ENCODE peak calls at places on chromosomes 4 and X, in eight cellular contexts. V is substantia nigra, L is esophagus squamous epithelium, T is NCI-H2029 treated with DMSO at 0.1 percent for 48 hours, A is IMR-90, E is fibroblast of the conjunctiva, D is naive B cell, C is RPMI7951. R is an unnamed sample.

GRCh38 chr4:180665994-180666818 is 1577.0 kb upstream of the TENM3 start:
- DNase-seq in C (peak), A (peak), V (no peak), E (peak), T (peak), D (peak), L (no peak), R (peak)

GRCh38 chr4:168028568-168028967 is 63.8 kb upstream of the ANXA10 start:
- DNase-seq in L (no peak), T (no peak), A (peak), V (no peak), D (no peak), C (peak), E (no peak), R (no peak)

GRCh38 chr4:113444386-113444785 is 317.2 kb downstream of the CAMK2D start:
- DNase-seq in A (peak), T (no peak), L (no peak), V (no peak), D (no peak), E (no peak), C (peak), R (no peak)

GRCh38 chrX:11381464-11381863 is 88.3 kb downstream of the AMELX start:
- DNase-seq in E (peak), A (peak), L (peak), D (peak), V (no peak), C (peak), T (no peak), R (peak)

GRCh38 chrX:132219343-132219768 is at the start of gene RAP2C:
- DNase-seq in D (peak), T (peak), C (peak), E (peak), L (peak), A (peak), V (peak), R (peak)

GRCh38 chrX:53089224-53089842 is 4.6 kb upstream of the KANTR start:
- DNase-seq in C (peak), T (peak), L (no peak), D (peak), A (peak), V (no peak), E (peak), R (peak)

GRCh38 chr4:37584087-37584486 is 102.1 kb downstream of the RELL1 start:
- DNase-seq in A (no peak), L (no peak), D (no peak), V (no peak), T (no peak), E (no peak), C (no peak), R (no peak)

GRCh38 chrX:120790118-120790517 is 85.5 kb downstream of the CT47B1 start:
- DNase-seq in L (no peak), D (peak), C (peak), V (no peak), E (peak), T (peak), A (peak), R (peak)

GRCh38 chr4:38781854-38782261 is 932 bp downstream of the TLR10 start:
- DNase-seq in D (peak), A (no peak), E (no peak), L (no peak), C (no peak), T (no peak), V (no peak), R (no peak)

GRCh38 chr4:103719320-103720204 is at the start of gene TACR3:
- DNase-seq in D (no peak), T (no peak), C (no peak), A (no peak), E (no peak), L (no peak), V (no peak), R (no peak)

GRCh38 chrX:108091878-108092291 is 307 bp downstream of the ATG4A start:
- DNase-seq in L (no peak), T (no peak), E (no peak), V (no peak), A (no peak), C (no peak), D (no peak), R (peak)

GRCh38 chr4:165628572-165628971 is 244.5 kb upstream of the TLL1 start:
- DNase-seq in A (no peak), C (peak), T (no peak), E (no peak), D (no peak), V (no peak), L (no peak), R (no peak)

GRCh38 chrX:119004920-119005524 is 30.6 kb downstream of the LONRF3 start:
- DNase-seq in T (peak), A (peak), V (no peak), D (peak), C (peak), E (peak), L (no peak), R (peak)

GRCh38 chr4:158941321-158941720 is 161.6 kb upstream of the RAPGEF2 start:
- DNase-seq in L (no peak), V (no peak), A (no peak), C (no peak), D (no peak), T (no peak), E (no peak), R (no peak)

GRCh38 chrX:129716507-129716906 is 22.3 kb upstream of the XPNPEP2 start:
- DNase-seq in L (no peak), D (no peak), V (no peak), A (no peak), E (no peak), T (no peak), C (no peak), R (no peak)

GRCh38 chrX:1449581-1450149 is 3.0 kb downstream of the ASMTL start:
- DNase-seq in C (no peak), D (no peak), V (no peak), E (no peak), L (no peak), T (no peak), A (no peak), R (no peak)

GRCh38 chrX:155330992-155331391 is 3.4 kb downstream of the CLIC2 start:
- DNase-seq in V (no peak), L (no peak), E (no peak), A (no peak), T (no peak), D (no peak), C (no peak), R (no peak)

GRCh38 chrX:13750204-13750603 is 15.7 kb downstream of the OFD1 start:
- DNase-seq in D (peak), T (no peak), L (no peak), V (no peak), E (no peak), C (peak), A (peak), R (no peak)

GRCh38 chrX:129932792-129933321 is 26.9 kb downstream of the UTP14A start:
- DNase-seq in C (peak), V (no peak), D (peak), E (no peak), L (no peak), T (no peak), A (no peak), R (no peak)

GRCh38 chrX:131677655-131678628 is 134.1 kb downstream of the OR13H1 start:
- DNase-seq in C (peak), L (no peak), A (peak), T (no peak), V (no peak), D (peak), E (no peak), R (peak)

GRCh38 chrX:53156207-53156596 is 62.3 kb downstream of the KANTR start:
- DNase-seq in D (no peak), C (no peak), L (no peak), E (no peak), T (no peak), V (no peak), A (no peak), R (no peak)

GRCh38 chrX:77431227-77431626 is 16.0 kb upstream of the FGF16 start:
- DNase-seq in T (no peak), E (peak), D (no peak), V (no peak), C (peak), L (no peak), A (peak), R (no peak)